ENCODE peak calls at places on chromosome 14, in nine cellular contexts. D is NCI-H146; Z is ureter; V is AG09319; W is astrocyte; O is activated CD4-positive, alpha-beta T cell treated with anti-CD3 and anti-CD28 coated beads, Interleukin-2, amount 50 U/mL, for 1 hour; Q is ACHN; R is T-helper 22 cell; G is DMS 273 treated with DMSO at 0.1 percent for 48 hours. X is an unnamed sample.

GRCh38 chr14:102986810-102987579 is 64.5 kb downstream of the AMN start:
- DNase-seq in Z (peak; percentile 54), D (no peak), G (no peak), Q (no peak), W (peak; percentile 78), V (no peak), R (no peak), O (no peak), X (no peak)

GRCh38 chr14:69606258-69606657 is 5.1 kb upstream of the SUSD6 start:
- DNase-seq in G (no peak), V (no peak), Z (no peak), D (no peak), Q (no peak), R (no peak), W (no peak), O (no peak), X (no peak)

GRCh38 chr14:65170768-65171251 is 68.5 kb upstream of the MAX start:
- DNase-seq in G (no peak), Q (peak; percentile 44), Z (no peak), R (no peak), O (peak; percentile 33), D (no peak), W (peak; percentile 85), V (peak; percentile 57), X (no peak)

GRCh38 chr14:53850714-53851296 is 105.8 kb downstream of the BMP4 start:
- DNase-seq in W (peak; percentile 76), Q (peak; percentile 20), O (no peak), Z (no peak), V (peak; percentile 5), G (no peak), D (no peak), R (no peak), X (no peak)

GRCh38 chr14:68675233-68675577 is 117.7 kb downstream of the ZFP36L1 start:
- DNase-seq in V (no peak), Q (peak; percentile 43), R (no peak), W (no peak), O (no peak), Z (no peak), G (no peak), D (no peak), X (no peak)

GRCh38 chr14:61034416-61035100 is 53.5 kb downstream of the SLC38A6 start:
- DNase-seq in Q (no peak), G (peak; percentile 53), O (no peak), W (no peak), R (no peak), V (no peak), D (no peak), Z (no peak), X (peak; percentile 89)

GRCh38 chr14:22602011-22602410 is 3.9 kb downstream of the ABHD4 start:
- DNase-seq in V (no peak), D (no peak), Z (no peak), W (no peak), Q (no peak), R (no peak), G (no peak), O (no peak), X (no peak)

GRCh38 chr14:71555654-71556559 is 376.3 kb upstream of the RGS6 start:
- DNase-seq in Z (no peak), D (no peak), O (peak; percentile 44), W (peak; percentile 50), V (no peak), G (no peak), Q (peak; percentile 36), R (peak; percentile 24), X (no peak)

GRCh38 chr14:103626150-103626850 is 2.7 kb upstream of the KLC1 start:
- DNase-seq in D (peak; percentile 98), R (no peak), O (no peak), W (no peak), Z (no peak), G (no peak), V (no peak), Q (no peak), X (no peak)

GRCh38 chr14:47675239-47675488 is 241 bp downstream of the MDGA2 start:
- DNase-seq in V (no peak), G (no peak), O (no peak), Q (no peak), Z (no peak), R (no peak), W (no peak), D (peak; percentile 4), X (no peak)

GRCh38 chr14:95389471-95390011 is 69.8 kb upstream of the CLMN start:
- DNase-seq in W (no peak), R (no peak), O (no peak), D (no peak), G (no peak), V (no peak), Z (no peak), Q (no peak), X (no peak)

GRCh38 chr14:104072586-104072985 is 12.9 kb upstream of the ASPG start:
- DNase-seq in R (no peak), D (no peak), Q (no peak), W (no peak), Z (no peak), G (no peak), V (no peak), O (no peak), X (no peak)

GRCh38 chr14:67532998-67533753 is at the start of gene PLEKHH1:
- DNase-seq in D (peak; percentile 71), O (peak; percentile 38), W (peak; percentile 67), G (peak; percentile 34), Q (peak; percentile 82), R (peak; percentile 4), Z (peak; percentile 74), V (peak; percentile 16), X (peak; percentile 75)

GRCh38 chr14:58717821-58718220 is 80.1 kb downstream of the DACT1 start:
- DNase-seq in R (no peak), Z (no peak), Q (no peak), V (no peak), G (no peak), W (peak; percentile 31), O (no peak), D (no peak), X (no peak)

GRCh38 chr14:78157855-78158436 is 12.2 kb upstream of the NRXN3 start:
- DNase-seq in V (no peak), O (no peak), G (no peak), Q (peak; percentile 58), Z (no peak), D (no peak), R (no peak), W (peak; percentile 29), X (no peak)

GRCh38 chr14:99239661-99240092 is 32.3 kb downstream of the BCL11B start:
- DNase-seq in G (no peak), W (no peak), O (no peak), Q (no peak), V (no peak), Z (no peak), D (no peak), R (no peak), X (no peak)

GRCh38 chr14:56905282-56905681 is 95.0 kb upstream of the OTX2 start:
- DNase-seq in D (no peak), Z (no peak), W (no peak), G (no peak), O (no peak), R (no peak), V (no peak), Q (no peak), X (no peak)

GRCh38 chr14:77059276-77059934 is 30.9 kb upstream of the IRF2BPL start:
- DNase-seq in O (peak; percentile 44), Q (no peak), G (peak; percentile 81), W (peak; percentile 96), V (peak; percentile 42), Z (peak; percentile 73), D (peak; percentile 73), R (peak; percentile 30), X (no peak)

GRCh38 chr14:89373185-89373584 is 43.8 kb downstream of the FOXN3 start:
- DNase-seq in Z (no peak), G (no peak), V (no peak), Q (no peak), D (no peak), R (no peak), W (no peak), O (no peak), X (no peak)

GRCh38 chr14:52400846-52401245 is 86.7 kb downstream of the PTGER2 start:
- DNase-seq in Q (no peak), O (no peak), D (no peak), R (no peak), W (no peak), V (no peak), G (no peak), Z (no peak), X (no peak)

GRCh38 chr14:75175677-75176141 is 703 bp downstream of the TMED10 start:
- DNase-seq in G (no peak), V (no peak), W (no peak), O (no peak), Z (no peak), D (no peak), Q (no peak), R (no peak), X (no peak)

GRCh38 chr14:33307691-33308369 is 369.2 kb downstream of the NPAS3 start:
- DNase-seq in D (peak; percentile 65), Q (no peak), G (no peak), V (peak; percentile 67), O (no peak), Z (no peak), R (no peak), W (peak; percentile 92), X (peak; percentile 53)

GRCh38 chr14:50007123-50007903 is 109.1 kb downstream of the VCPKMT start:
- DNase-seq in V (no peak), D (no peak), G (no peak), O (no peak), W (no peak), R (no peak), Q (no peak), Z (peak; percentile 77), X (no peak)

GRCh38 chr14:69288001-69288771 is 28.2 kb downstream of the GALNT16 start:
- DNase-seq in Z (no peak), Q (no peak), G (no peak), R (no peak), V (peak; percentile 75), O (no peak), W (peak; percentile 67), D (no peak), X (no peak)

GRCh38 chr14:69464829-69465228 is 19.7 kb upstream of the PLEKHD1 start:
- DNase-seq in G (no peak), D (no peak), R (no peak), Z (no peak), O (no peak), V (peak; percentile 79), W (peak; percentile 95), Q (peak; percentile 82), X (no peak)

X was measured in NCI-H2171.